ENCODE peak calls at places on chromosomes 3 and 15, in six cellular contexts. E is A549, C is suprapubic skin, U is H1, L is ovary, I is sigmoid colon. A is an unnamed sample.

GRCh38 chr3:188489639-188490405 is 335.9 kb downstream of the LPP start:
- DNase-seq in I (no peak), C (no peak), L (no peak), U (no peak), E (no peak), A (no peak)

GRCh38 chr3:194395767-194396527 is 3.1 kb downstream of the GP5 start:
- DNase-seq in I (peak), E (no peak), C (peak), L (peak), U (peak), A (peak)

GRCh38 chr3:119518026-119518425 is 19.7 kb downstream of the TIMMDC1 start:
- DNase-seq in L (no peak), C (no peak), E (no peak), I (no peak), U (no peak), A (no peak)

GRCh38 chr15:55434989-55435825 is 26.9 kb downstream of the PIERCE2 start:
- DNase-seq in E (peak), U (peak), C (no peak), L (no peak), I (no peak), A (no peak)

GRCh38 chr15:101003706-101004105 is 84.5 kb downstream of the LRRK1 start:
- DNase-seq in I (peak), E (no peak), U (peak), L (no peak), C (no peak), A (no peak)

GRCh38 chr3:122874116-122874515 is 79.2 kb downstream of the SLC49A4 start:
- DNase-seq in E (no peak), L (no peak), I (no peak), U (no peak), C (no peak), A (no peak)

GRCh38 chr15:73273181-73274002 is 95.4 kb downstream of the HCN4 start:
- DNase-seq in U (peak), E (peak), I (peak), C (no peak), L (peak), A (peak)

GRCh38 chr3:61848885-61849284 is 287.5 kb downstream of the PTPRG start:
- DNase-seq in E (no peak), L (no peak), U (no peak), I (no peak), C (no peak), A (peak)

GRCh38 chr15:76239786-76240185 is 71.5 kb downstream of the ETFA start:
- DNase-seq in C (no peak), U (no peak), L (no peak), E (no peak), I (no peak), A (no peak)

GRCh38 chr3:58034738-58035511 is 26.7 kb downstream of the FLNB start:
- DNase-seq in C (no peak), E (no peak), I (peak), U (no peak), L (no peak), A (no peak)

GRCh38 chr15:40302288-40302886 is 5.3 kb downstream of the PLCB2 start:
- DNase-seq in I (peak), C (no peak), U (no peak), E (no peak), L (no peak), A (no peak)

GRCh38 chr3:12356175-12356574 is 67.3 kb downstream of the PPARG start:
- DNase-seq in I (no peak), C (no peak), L (no peak), U (no peak), E (no peak), A (no peak)

GRCh38 chr15:91047545-91048199 is 25.3 kb upstream of the VPS33B start:
- DNase-seq in C (no peak), E (no peak), U (no peak), I (no peak), L (no peak), A (no peak)

GRCh38 chr15:78263907-78264303 is 457 bp upstream of the DNAJA4 start:
- DNase-seq in U (no peak), E (no peak), I (no peak), L (no peak), C (no peak), A (no peak)

GRCh38 chr15:78265752-78266224 is 1.4 kb downstream of the DNAJA4 start:
- DNase-seq in U (no peak), C (no peak), E (no peak), I (no peak), L (no peak), A (no peak)

GRCh38 chr15:78264304-78265136 is at the start of gene DNAJA4:
- DNase-seq in L (peak), E (no peak), I (peak), C (peak), U (peak), A (peak)

GRCh38 chr15:78266229-78266628 is 1.9 kb downstream of the DNAJA4 start:
- DNase-seq in E (no peak), U (no peak), I (no peak), L (no peak), C (no peak), A (no peak)

DNA sequence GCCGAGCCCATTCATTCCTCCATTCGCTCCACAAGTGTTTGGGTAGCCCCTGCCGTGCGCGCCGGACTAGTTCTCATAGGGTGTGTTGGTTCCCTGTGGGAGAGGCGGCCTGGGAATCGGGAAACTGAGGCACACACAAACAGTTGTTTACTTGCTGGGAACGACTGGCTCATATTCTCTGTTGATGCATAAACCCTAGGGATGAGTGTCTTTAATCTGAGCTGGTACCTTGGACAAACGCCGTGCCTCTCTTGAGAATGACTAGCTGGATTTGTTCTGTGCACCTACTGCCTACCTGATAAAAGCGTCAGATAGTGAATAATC is 737 bp downstream of the DNAJA4 start:
- DNase-seq in C (no peak), L (no peak), I (no peak), U (no peak), E (no peak), A (no peak)
- TF ChIP-seq CTCF in C (no peak), L (no peak), I (no peak), U (no peak), E (no peak), A (no peak)

DNA sequence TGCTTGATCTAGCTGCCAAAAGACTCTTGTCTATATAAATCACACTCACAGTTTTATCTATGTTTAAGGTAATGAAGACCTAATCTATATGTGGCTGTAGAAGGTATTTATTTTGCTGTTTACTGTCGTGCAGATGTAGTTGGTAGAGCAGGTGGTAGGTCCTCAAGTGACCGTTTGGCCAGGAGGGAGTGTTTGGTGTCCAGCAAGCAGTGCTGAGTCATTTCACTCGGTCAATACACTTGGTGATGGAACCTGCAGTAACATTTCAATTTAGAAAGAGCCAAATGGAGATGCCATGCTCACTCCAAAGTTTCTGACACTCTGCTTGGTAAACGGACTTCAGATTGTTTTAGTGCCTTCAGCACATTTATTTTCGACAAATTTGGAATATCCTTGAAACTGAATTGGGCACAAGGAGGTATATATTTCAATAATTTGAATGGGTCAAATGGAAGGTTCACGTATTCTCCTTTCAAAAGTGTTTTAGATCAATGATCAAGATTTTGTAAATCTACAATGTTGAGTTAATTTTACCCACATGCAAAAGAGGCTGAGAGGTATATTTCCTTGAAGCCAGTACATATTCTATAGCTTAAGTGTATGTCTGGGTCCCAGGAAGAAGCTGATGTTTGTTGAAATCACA is 7.5 kb upstream of the CX3CR1 start:
- DNase-seq in C (no peak), L (no peak), I (no peak), U (no peak), E (peak), A (no peak)
- TF ChIP-seq EP300 in C (no peak), L (no peak), I (no peak), U (no peak), E (no peak), A (no peak)

DNA sequence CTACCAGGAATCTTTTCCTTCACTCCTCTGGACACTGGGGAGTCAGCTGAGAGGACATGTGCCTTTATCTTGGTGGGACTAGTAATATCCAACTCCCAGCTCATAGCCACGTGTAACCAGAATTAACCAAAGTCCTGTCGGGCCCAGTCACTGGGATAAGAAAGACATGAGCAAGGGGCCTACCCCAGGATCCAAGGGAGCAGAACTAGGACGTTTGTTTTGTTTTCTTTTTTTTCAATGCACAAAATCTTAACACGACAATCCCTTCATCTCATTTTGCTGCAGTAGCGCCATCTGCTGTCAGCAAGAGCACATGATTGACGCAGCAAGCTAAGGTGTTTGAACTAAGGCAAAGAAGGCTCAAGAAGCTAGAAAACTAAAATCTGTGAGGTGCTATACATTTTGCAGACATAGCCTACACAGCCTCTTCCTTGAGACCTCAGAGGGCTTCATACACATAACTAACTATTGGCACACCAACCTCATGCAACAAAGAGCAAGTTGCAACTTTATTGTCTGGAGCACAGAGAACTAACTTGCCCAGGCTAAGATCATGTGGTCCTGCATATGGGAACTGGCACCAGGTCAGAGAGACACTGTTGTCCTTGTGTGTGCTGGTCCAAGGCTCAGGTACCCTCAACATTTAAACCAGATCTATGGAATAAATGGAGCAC is 43.6 kb downstream of the RLBP1 start:
- DNase-seq in U (peak), C (no peak), L (peak), E (peak), I (peak), A (peak)
- H3K27ac ChIP-seq in U (no peak), C (no peak), L (no peak), E (peak), I (no peak), A (peak)

DNA sequence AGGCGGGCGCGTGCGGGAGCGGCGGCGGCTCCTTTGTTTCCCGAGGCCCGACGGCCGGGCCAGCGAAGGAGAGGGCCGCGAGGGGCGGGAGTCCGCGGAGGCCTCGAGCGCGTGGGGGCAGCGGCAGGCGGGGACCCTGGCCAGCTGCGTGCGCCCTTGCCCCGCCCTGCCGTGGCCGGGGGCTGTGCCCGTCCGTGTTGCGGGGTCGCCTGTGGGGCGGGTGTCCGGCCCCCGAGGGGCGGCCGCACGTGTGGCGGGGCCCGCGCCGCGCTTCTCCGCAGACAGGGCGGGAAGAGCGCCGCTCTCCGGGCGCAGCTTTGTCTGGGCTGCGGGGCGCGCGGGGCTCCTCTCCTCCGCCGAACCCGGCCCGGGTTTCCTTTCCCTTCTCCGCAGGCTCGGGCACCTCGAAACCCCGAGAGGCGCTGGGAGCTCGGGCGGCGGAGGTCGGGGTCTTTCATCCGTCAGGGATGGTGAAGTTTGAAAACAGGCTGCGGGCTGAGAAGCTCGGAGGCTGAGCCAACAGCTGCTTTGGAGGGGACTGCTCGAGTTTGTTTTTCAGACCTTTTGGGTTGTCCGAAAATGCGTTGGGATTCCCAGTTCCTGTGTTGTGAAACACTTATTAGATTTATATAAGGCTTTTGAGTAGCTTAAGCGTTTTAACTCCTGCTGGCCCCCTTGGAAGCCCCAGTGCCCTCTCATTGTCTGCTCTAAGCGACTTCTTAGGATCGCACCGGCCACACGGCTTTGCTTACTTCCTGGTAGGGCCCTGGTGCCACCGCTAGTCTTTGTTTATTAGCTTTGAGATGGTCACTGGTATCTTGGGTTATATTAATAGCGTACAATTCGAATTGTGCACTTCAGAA is 817 bp downstream of the USP3 start:
- DNase-seq in E (peak), L (peak), U (peak), I (peak), C (peak), A (no peak)
- TF ChIP-seq CTCF in E (no peak), L (peak), U (peak), I (peak), C (peak), A (no peak)

GRCh38 chr15:27418729-27419128 is 447.7 kb downstream of the GABRG3 start:
- DNase-seq in I (no peak), U (no peak), C (no peak), E (no peak), L (no peak), A (no peak)
- TF ChIP-seq EP300 in I (no peak), U (no peak), C (no peak), E (no peak), L (no peak), A (no peak)